ENCODE peak calls at places on chromosomes 11 and 22, in ten cellular contexts. One of them, this sample, is unnamed.

GRCh38 chr11:2390091-2390870 is 10.3 kb upstream of the TSSC4 start:
- DNase-seq in A673: no peak
- DNase-seq in tibial nerve: no peak
- DNase-seq in A549: no peak
- DNase-seq in spleen: no peak
- DNase-seq in H7: no peak
- DNase-seq in mucosa of descending colon: no peak
- DNase-seq in bronchial epithelial cell: no peak
- DNase-seq in fibroblast of the aortic adventitia: no peak
- DNase-seq in effector memory CD4-positive, alpha-beta T cell: no peak
- DNase-seq in this sample: no peak

GRCh38 chr11:109914809-109915653 is 178.2 kb upstream of the ZC3H12C start:
- DNase-seq in A673: no peak
- DNase-seq in tibial nerve: no peak
- DNase-seq in A549: no peak
- DNase-seq in spleen: no peak
- DNase-seq in H7: no peak
- DNase-seq in mucosa of descending colon: no peak
- DNase-seq in bronchial epithelial cell: peak
- DNase-seq in fibroblast of the aortic adventitia: peak
- DNase-seq in effector memory CD4-positive, alpha-beta T cell: no peak
- DNase-seq in this sample: peak

GRCh38 chr11:65911682-65912568 is 6.9 kb downstream of the C11orf68 start:
- DNase-seq in A673: peak
- DNase-seq in tibial nerve: peak
- DNase-seq in A549: peak
- DNase-seq in spleen: no peak
- DNase-seq in H7: peak
- DNase-seq in mucosa of descending colon: peak
- DNase-seq in bronchial epithelial cell: peak
- DNase-seq in fibroblast of the aortic adventitia: peak
- DNase-seq in effector memory CD4-positive, alpha-beta T cell: no peak
- DNase-seq in this sample: peak

GRCh38 chr11:102470257-102470656 is 17.7 kb upstream of the TMEM123 start:
- DNase-seq in A673: no peak
- DNase-seq in tibial nerve: no peak
- DNase-seq in A549: no peak
- DNase-seq in spleen: no peak
- DNase-seq in H7: no peak
- DNase-seq in mucosa of descending colon: no peak
- DNase-seq in bronchial epithelial cell: no peak
- DNase-seq in fibroblast of the aortic adventitia: no peak
- DNase-seq in effector memory CD4-positive, alpha-beta T cell: peak
- DNase-seq in this sample: no peak

GRCh38 chr11:6475936-6476335 is 2.2 kb upstream of the TRIM3 start:
- DNase-seq in A673: no peak
- DNase-seq in tibial nerve: no peak
- DNase-seq in A549: no peak
- DNase-seq in spleen: no peak
- DNase-seq in H7: peak
- DNase-seq in mucosa of descending colon: no peak
- DNase-seq in bronchial epithelial cell: no peak
- DNase-seq in fibroblast of the aortic adventitia: no peak
- DNase-seq in effector memory CD4-positive, alpha-beta T cell: no peak
- DNase-seq in this sample: no peak

GRCh38 chr22:49322861-49323622 is 504.6 kb downstream of the BRD1 start:
- DNase-seq in A673: no peak
- DNase-seq in tibial nerve: no peak
- DNase-seq in A549: no peak
- DNase-seq in spleen: peak
- DNase-seq in H7: peak
- DNase-seq in mucosa of descending colon: no peak
- DNase-seq in bronchial epithelial cell: no peak
- DNase-seq in fibroblast of the aortic adventitia: no peak
- DNase-seq in effector memory CD4-positive, alpha-beta T cell: no peak
- DNase-seq in this sample: no peak

GRCh38 chr11:47466701-47467250 is 17.8 kb upstream of the RAPSN start:
- DNase-seq in A673: peak
- DNase-seq in tibial nerve: no peak
- DNase-seq in A549: no peak
- DNase-seq in spleen: peak
- DNase-seq in H7: peak
- DNase-seq in mucosa of descending colon: peak
- DNase-seq in bronchial epithelial cell: no peak
- DNase-seq in fibroblast of the aortic adventitia: peak
- DNase-seq in effector memory CD4-positive, alpha-beta T cell: no peak
- DNase-seq in this sample: peak

GRCh38 chr11:64848779-64849599 is 4.5 kb upstream of the CDC42BPG start:
- DNase-seq in A673: no peak
- DNase-seq in tibial nerve: no peak
- DNase-seq in A549: no peak
- DNase-seq in spleen: peak
- DNase-seq in H7: peak
- DNase-seq in mucosa of descending colon: peak
- DNase-seq in bronchial epithelial cell: no peak
- DNase-seq in fibroblast of the aortic adventitia: no peak
- DNase-seq in effector memory CD4-positive, alpha-beta T cell: no peak
- DNase-seq in this sample: no peak

GRCh38 chr11:111334495-111335123 is 36.3 kb downstream of the POU2AF3 start:
- DNase-seq in A673: no peak
- DNase-seq in tibial nerve: no peak
- DNase-seq in A549: peak
- DNase-seq in spleen: no peak
- DNase-seq in H7: no peak
- DNase-seq in mucosa of descending colon: peak
- DNase-seq in bronchial epithelial cell: no peak
- DNase-seq in fibroblast of the aortic adventitia: no peak
- DNase-seq in effector memory CD4-positive, alpha-beta T cell: no peak
- DNase-seq in this sample: no peak

GRCh38 chr11:102647430-102647829 is 22.3 kb upstream of the MMP20 start:
- DNase-seq in A673: no peak
- DNase-seq in tibial nerve: no peak
- DNase-seq in A549: no peak
- DNase-seq in spleen: no peak
- DNase-seq in H7: no peak
- DNase-seq in mucosa of descending colon: no peak
- DNase-seq in bronchial epithelial cell: no peak
- DNase-seq in fibroblast of the aortic adventitia: peak
- DNase-seq in effector memory CD4-positive, alpha-beta T cell: no peak
- DNase-seq in this sample: peak

GRCh38 chr11:57641426-57641825 is 8.3 kb downstream of the YPEL4 start:
- DNase-seq in A673: peak
- DNase-seq in tibial nerve: no peak
- DNase-seq in A549: peak
- DNase-seq in spleen: no peak
- DNase-seq in H7: peak
- DNase-seq in mucosa of descending colon: no peak
- DNase-seq in bronchial epithelial cell: peak
- DNase-seq in fibroblast of the aortic adventitia: peak
- DNase-seq in effector memory CD4-positive, alpha-beta T cell: no peak
- DNase-seq in this sample: peak

GRCh38 chr11:19789840-19790710 is 77.4 kb downstream of the NAV2 start:
- DNase-seq in A673: no peak
- DNase-seq in tibial nerve: no peak
- DNase-seq in A549: no peak
- DNase-seq in spleen: no peak
- DNase-seq in H7: no peak
- DNase-seq in mucosa of descending colon: peak
- DNase-seq in bronchial epithelial cell: no peak
- DNase-seq in fibroblast of the aortic adventitia: peak
- DNase-seq in effector memory CD4-positive, alpha-beta T cell: no peak
- DNase-seq in this sample: peak

GRCh38 chr11:70002433-70002832 is 75.7 kb upstream of the ANO1 start:
- DNase-seq in A673: no peak
- DNase-seq in tibial nerve: no peak
- DNase-seq in A549: no peak
- DNase-seq in spleen: no peak
- DNase-seq in H7: no peak
- DNase-seq in mucosa of descending colon: no peak
- DNase-seq in bronchial epithelial cell: no peak
- DNase-seq in fibroblast of the aortic adventitia: no peak
- DNase-seq in effector memory CD4-positive, alpha-beta T cell: no peak
- DNase-seq in this sample: no peak

GRCh38 chr11:106706355-106706754 is 311.9 kb downstream of the GUCY1A2 start:
- DNase-seq in A673: no peak
- DNase-seq in tibial nerve: no peak
- DNase-seq in A549: peak
- DNase-seq in spleen: no peak
- DNase-seq in H7: no peak
- DNase-seq in mucosa of descending colon: no peak
- DNase-seq in bronchial epithelial cell: peak
- DNase-seq in fibroblast of the aortic adventitia: no peak
- DNase-seq in effector memory CD4-positive, alpha-beta T cell: no peak
- DNase-seq in this sample: peak

GRCh38 chr11:67392182-67392715 is 463 bp downstream of the RAD9A start:
- DNase-seq in A673: no peak
- DNase-seq in tibial nerve: no peak
- DNase-seq in A549: no peak
- DNase-seq in spleen: no peak
- DNase-seq in H7: peak
- DNase-seq in mucosa of descending colon: no peak
- DNase-seq in bronchial epithelial cell: no peak
- DNase-seq in fibroblast of the aortic adventitia: no peak
- DNase-seq in effector memory CD4-positive, alpha-beta T cell: no peak
- DNase-seq in this sample: no peak

DNA sequence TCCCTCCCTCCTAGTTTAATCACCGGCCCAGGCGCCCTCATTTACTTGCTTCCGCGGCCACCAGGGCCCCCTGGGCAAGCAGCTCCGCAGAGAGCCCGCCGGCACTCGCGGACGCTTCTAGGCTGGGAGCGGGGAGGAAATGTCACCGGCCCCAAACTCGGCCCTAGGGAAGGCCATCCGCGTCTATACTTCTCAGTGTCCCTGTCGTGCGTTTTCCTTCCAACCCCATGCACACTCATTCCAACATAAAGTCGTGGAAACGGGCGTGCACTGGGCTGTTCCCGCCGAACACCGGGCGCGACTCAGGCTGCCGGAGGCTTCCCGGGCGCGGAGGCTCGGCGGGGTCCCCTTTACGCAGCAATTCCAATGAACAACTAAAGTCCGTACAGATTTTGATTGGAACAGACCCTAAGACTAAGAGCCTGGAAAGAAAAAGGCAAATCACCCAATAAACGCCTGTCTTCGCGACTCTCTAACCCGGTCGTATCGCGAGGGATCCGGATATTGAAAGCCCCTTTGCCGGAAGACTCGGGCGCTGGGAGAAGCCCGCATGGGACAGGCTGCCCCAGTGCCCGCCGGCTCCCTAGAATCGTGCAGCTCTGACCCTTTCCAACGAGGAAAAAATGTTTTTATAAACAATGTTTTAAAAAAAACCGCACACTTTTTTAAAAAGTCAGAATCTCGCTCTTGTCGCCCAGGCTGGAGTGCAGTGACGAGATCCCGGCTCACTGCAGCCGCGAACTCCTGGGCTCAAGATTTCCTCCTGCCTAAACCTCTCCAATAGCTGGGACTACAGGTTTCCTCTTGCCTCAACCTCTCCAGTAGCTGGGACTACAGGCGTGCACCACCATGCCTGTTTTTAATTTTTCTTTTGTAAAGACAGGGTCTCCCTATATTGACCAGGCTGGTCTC is 1.3 kb upstream of the BARX2 start:
- DNase-seq in A673: peak
- DNase-seq in tibial nerve: no peak
- DNase-seq in A549: peak
- DNase-seq in spleen: no peak
- DNase-seq in H7: peak
- DNase-seq in mucosa of descending colon: peak
- DNase-seq in bronchial epithelial cell: no peak
- DNase-seq in fibroblast of the aortic adventitia: no peak
- DNase-seq in effector memory CD4-positive, alpha-beta T cell: no peak
- DNase-seq in this sample: no peak
- H3K4me3 ChIP-seq in A673: peak
- H3K4me3 ChIP-seq in tibial nerve: no peak
- H3K4me3 ChIP-seq in A549: peak
- H3K4me3 ChIP-seq in spleen: peak
- H3K4me3 ChIP-seq in H7: peak
- H3K4me3 ChIP-seq in mucosa of descending colon: no peak
- H3K4me3 ChIP-seq in bronchial epithelial cell: peak
- H3K4me3 ChIP-seq in fibroblast of the aortic adventitia: no peak
- H3K4me3 ChIP-seq in effector memory CD4-positive, alpha-beta T cell: no peak
- H3K4me3 ChIP-seq in this sample: no peak

GRCh38 chr22:45413013-45413367 is 409 bp downstream of the SMC1B start:
- DNase-seq in A673: no peak
- DNase-seq in tibial nerve: no peak
- DNase-seq in A549: no peak
- DNase-seq in spleen: no peak
- DNase-seq in H7: no peak
- DNase-seq in mucosa of descending colon: peak
- DNase-seq in bronchial epithelial cell: no peak
- DNase-seq in fibroblast of the aortic adventitia: no peak
- DNase-seq in effector memory CD4-positive, alpha-beta T cell: no peak
- DNase-seq in this sample: no peak
- H3K4me3 ChIP-seq in A673: no peak
- H3K4me3 ChIP-seq in tibial nerve: peak
- H3K4me3 ChIP-seq in A549: peak
- H3K4me3 ChIP-seq in spleen: peak
- H3K4me3 ChIP-seq in H7: no peak
- H3K4me3 ChIP-seq in mucosa of descending colon: no peak
- H3K4me3 ChIP-seq in bronchial epithelial cell: peak
- H3K4me3 ChIP-seq in fibroblast of the aortic adventitia: no peak
- H3K4me3 ChIP-seq in effector memory CD4-positive, alpha-beta T cell: peak
- H3K4me3 ChIP-seq in this sample: no peak

GRCh38 chr11:75311858-75312288 is 39.6 kb downstream of the ARRB1 start:
- DNase-seq in A673: peak
- DNase-seq in tibial nerve: peak
- DNase-seq in A549: no peak
- DNase-seq in spleen: no peak
- DNase-seq in H7: peak
- DNase-seq in mucosa of descending colon: peak
- DNase-seq in bronchial epithelial cell: no peak
- DNase-seq in fibroblast of the aortic adventitia: peak
- DNase-seq in effector memory CD4-positive, alpha-beta T cell: no peak
- DNase-seq in this sample: peak
- H3K4me3 ChIP-seq in A673: no peak
- H3K4me3 ChIP-seq in tibial nerve: peak
- H3K4me3 ChIP-seq in A549: no peak
- H3K4me3 ChIP-seq in spleen: no peak
- H3K4me3 ChIP-seq in H7: no peak
- H3K4me3 ChIP-seq in mucosa of descending colon: no peak
- H3K4me3 ChIP-seq in bronchial epithelial cell: no peak
- H3K4me3 ChIP-seq in fibroblast of the aortic adventitia: peak
- H3K4me3 ChIP-seq in effector memory CD4-positive, alpha-beta T cell: no peak
- H3K4me3 ChIP-seq in this sample: peak

DNA sequence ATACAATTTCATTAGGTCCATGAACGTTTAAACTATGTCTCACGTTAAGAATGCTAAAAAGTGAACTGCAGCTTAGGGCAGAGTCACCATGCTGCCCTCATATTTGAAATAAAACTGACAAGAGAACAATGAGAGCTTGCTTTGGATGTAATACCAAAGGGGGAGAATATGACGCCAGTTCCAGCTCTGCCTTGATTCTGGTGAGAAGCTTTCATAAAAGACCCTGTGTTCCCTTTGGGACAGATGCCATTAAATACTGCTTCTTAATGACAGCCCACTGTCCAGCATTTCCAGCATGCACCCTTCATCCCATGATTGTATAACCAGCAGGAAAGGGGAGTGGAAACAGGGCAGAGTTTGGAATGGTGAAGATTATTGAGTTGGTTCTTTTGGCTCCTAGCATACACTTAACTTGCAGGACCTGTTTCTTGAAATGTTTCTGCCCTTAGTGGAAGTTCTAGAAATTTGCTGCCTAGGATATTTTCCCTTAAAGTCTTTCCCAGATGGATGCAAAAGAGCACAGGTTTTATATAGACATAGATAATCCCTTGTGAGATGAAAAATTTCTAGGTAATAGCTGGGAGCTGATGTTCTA is 139.3 kb upstream of the LDLRAD3 start:
- DNase-seq in A673: no peak
- DNase-seq in tibial nerve: no peak
- DNase-seq in A549: no peak
- DNase-seq in spleen: no peak
- DNase-seq in H7: no peak
- DNase-seq in mucosa of descending colon: no peak
- DNase-seq in bronchial epithelial cell: no peak
- DNase-seq in fibroblast of the aortic adventitia: no peak
- DNase-seq in effector memory CD4-positive, alpha-beta T cell: no peak
- DNase-seq in this sample: no peak
- H3K4me3 ChIP-seq in A673: no peak
- H3K4me3 ChIP-seq in tibial nerve: no peak
- H3K4me3 ChIP-seq in A549: no peak
- H3K4me3 ChIP-seq in spleen: no peak
- H3K4me3 ChIP-seq in H7: no peak
- H3K4me3 ChIP-seq in mucosa of descending colon: no peak
- H3K4me3 ChIP-seq in bronchial epithelial cell: no peak
- H3K4me3 ChIP-seq in fibroblast of the aortic adventitia: no peak
- H3K4me3 ChIP-seq in effector memory CD4-positive, alpha-beta T cell: no peak
- H3K4me3 ChIP-seq in this sample: no peak

This sample was measured in AG10803.